ENCODE peak calls at places on chromosomes 12 and 14, in nine cellular contexts. J is foreskin keratinocyte, O is mesendoderm, K is small intestine, G is uterus, D is cardiac muscle cell, Q is right cardiac atrium, P is A549, I is tibial nerve. H is an unnamed sample.

GRCh38 chr12:96350982-96351381 is 49.3 kb downstream of the CDK17 start:
- DNase-seq in J (no peak), O (no peak), K (no peak), G (no peak), D (no peak), Q (no peak), P (no peak), I (no peak), H (no peak)

GRCh38 chr14:91335191-91336092 is 82.2 kb downstream of the CCDC88C start:
- DNase-seq in J (no peak), O (no peak), K (no peak), G (no peak), D (no peak), Q (no peak), P (no peak), I (no peak), H (no peak)

GRCh38 chr12:68042212-68042699 is 53.0 kb downstream of the IFNG-AS1 start:
- DNase-seq in J (peak; percentile 95), O (peak; percentile 39), K (no peak), G (no peak), D (peak; percentile 1), Q (peak; percentile 45), P (no peak), I (no peak), H (no peak)

GRCh38 chr12:93453633-93454032 is 11.9 kb upstream of the UBE2N start:
- DNase-seq in J (no peak), O (peak; percentile 30), K (no peak), G (no peak), D (no peak), Q (no peak), P (no peak), I (no peak), H (peak; percentile 32)

GRCh38 chr12:104599272-104599984 is 142.7 kb downstream of the CHST11 start:
- DNase-seq in J (no peak), O (no peak), K (no peak), G (no peak), D (no peak), Q (no peak), P (no peak), I (no peak), H (no peak)

GRCh38 chr12:57840701-57841100 is 5.8 kb downstream of the CTDSP2 start:
- DNase-seq in J (no peak), O (no peak), K (peak; percentile 58), G (no peak), D (peak; percentile 66), Q (no peak), P (no peak), I (no peak), H (peak; percentile 54)

GRCh38 chr14:106790189-106791036 is 1264.0 kb downstream of the TMEM121 start:
- DNase-seq in J (no peak), O (peak; percentile 1), K (peak; percentile 81), G (peak; percentile 30), D (no peak), Q (peak; percentile 71), P (peak; percentile 25), I (no peak), H (no peak)

GRCh38 chr14:29851397-29851796 is 76.2 kb downstream of the PRKD1 start:
- DNase-seq in J (no peak), O (no peak), K (no peak), G (no peak), D (peak; percentile 64), Q (no peak), P (no peak), I (no peak), H (no peak)

GRCh38 chr14:61512026-61512425 is 183.3 kb upstream of the HIF1A start:
- DNase-seq in J (no peak), O (no peak), K (no peak), G (no peak), D (peak; percentile 76), Q (no peak), P (no peak), I (no peak), H (peak; percentile 67)

GRCh38 chr14:95500201-95500681 is 16.2 kb downstream of the SYNE3 start:
- DNase-seq in J (no peak), O (no peak), K (peak; percentile 91), G (no peak), D (no peak), Q (peak; percentile 78), P (no peak), I (no peak), H (no peak)

DNA sequence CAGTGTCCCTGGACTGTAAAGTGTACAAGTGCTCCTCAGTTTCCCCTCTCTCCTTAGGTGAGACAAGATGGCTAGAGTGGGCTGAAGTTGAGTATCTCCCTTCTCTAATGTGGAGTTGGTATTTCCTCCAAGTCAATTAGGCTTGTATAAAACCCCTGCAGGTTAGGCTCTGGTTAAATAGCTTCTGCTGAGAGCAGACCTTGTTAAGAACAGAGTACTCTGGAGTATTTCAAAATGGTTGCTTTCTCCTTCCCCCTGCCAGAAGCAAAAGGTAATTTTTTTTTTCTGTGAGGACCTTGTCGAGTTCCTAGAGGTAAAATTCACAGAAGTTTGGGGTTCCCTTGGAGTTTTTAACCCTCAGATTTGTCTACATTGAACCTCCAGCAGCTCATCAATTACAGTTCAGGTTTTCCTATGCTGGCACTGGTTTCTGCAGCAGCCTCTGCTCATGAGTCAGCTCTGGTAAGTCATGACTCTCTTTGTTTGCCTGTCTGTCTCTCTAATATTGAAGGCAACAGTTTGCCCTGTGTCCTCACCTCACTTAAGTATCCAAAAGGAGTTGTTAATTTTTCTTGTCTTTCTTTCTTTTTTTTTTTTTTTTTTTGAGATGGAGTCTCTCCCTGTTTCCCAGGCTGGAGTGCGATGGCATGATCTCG is 27.8 kb upstream of the GLIPR1 start:
- DNase-seq in J (no peak), O (no peak), K (no peak), G (no peak), D (peak; percentile 21), Q (no peak), P (peak; percentile 8), I (no peak), H (peak; percentile 33)
- H3K4me1 ChIP-seq in J (peaks cover 2% of the 10 kb centered on the region), O (no peaks in the 10 kb centered on the region), K (no peaks in the 10 kb centered on the region), G (no peaks in the 10 kb centered on the region), D (no peaks in the 10 kb centered on the region), Q (no peaks in the 10 kb centered on the region), P (peaks cover 12% of the 10 kb centered on the region), I (no peaks in the 10 kb centered on the region), H (no peaks in the 10 kb centered on the region)

DNA sequence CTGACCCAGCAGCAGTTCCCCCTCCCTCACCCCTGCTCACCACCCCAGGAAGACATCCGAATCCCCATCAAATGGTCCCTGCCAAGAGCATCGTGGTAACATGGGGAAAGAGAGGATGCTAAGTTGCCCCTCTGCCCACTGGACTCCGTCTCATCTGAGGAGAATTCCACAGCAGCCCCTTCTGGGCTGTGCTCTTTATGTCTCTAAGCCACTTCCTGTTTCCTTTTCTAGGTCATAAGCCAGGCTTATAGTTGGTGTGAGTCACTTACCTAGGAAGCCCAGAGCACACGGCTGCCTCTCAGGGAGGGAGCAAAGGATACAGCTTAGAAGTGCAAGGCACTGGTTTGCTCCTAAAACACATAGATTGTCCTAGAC is 76.0 kb downstream of the VCPKMT start:
- DNase-seq in J (peak; percentile 57), O (peak; percentile 55), K (peak; percentile 87), G (no peak), D (peak; percentile 80), Q (no peak), P (peak; percentile 64), I (no peak), H (peak; percentile 38)
- H3K4me1 ChIP-seq in J (peaks cover 36% of the 10 kb centered on the region), O (no peaks in the 10 kb centered on the region), K (peaks cover 25% of the 10 kb centered on the region), G (peaks cover 7% of the 10 kb centered on the region), D (peaks cover 3% of the 10 kb centered on the region), Q (peaks cover 11% of the 10 kb centered on the region), P (peaks cover 45% of the 10 kb centered on the region), I (no peaks in the 10 kb centered on the region), H (peaks cover 47% of the 10 kb centered on the region)

GRCh38 chr14:99200654-99201005 is 71.4 kb downstream of the BCL11B start:
- DNase-seq in J (no peak), O (no peak), K (no peak), G (no peak), D (no peak), Q (no peak), P (no peak), I (no peak), H (no peak)
- H3K4me1 ChIP-seq in J (no peaks in the 10 kb centered on the region), O (no peaks in the 10 kb centered on the region), K (no peaks in the 10 kb centered on the region), G (no peaks in the 10 kb centered on the region), D (peaks cover 6% of the 10 kb centered on the region), Q (no peaks in the 10 kb centered on the region), P (no peaks in the 10 kb centered on the region), I (no peaks in the 10 kb centered on the region), H (no peaks in the 10 kb centered on the region)

GRCh38 chr12:24476310-24476709 is 472.6 kb downstream of the BCAT1 start:
- DNase-seq in J (no peak), O (no peak), K (no peak), G (no peak), D (no peak), Q (no peak), P (no peak), I (no peak), H (no peak)
- H3K4me1 ChIP-seq in J (no peaks in the 10 kb centered on the region), O (peaks cover 2% of the 10 kb centered on the region), K (no peaks in the 10 kb centered on the region), G (no peaks in the 10 kb centered on the region), D (no peaks in the 10 kb centered on the region), Q (peaks cover 1% of the 10 kb centered on the region), P (no peaks in the 10 kb centered on the region), I (no peaks in the 10 kb centered on the region), H (no peaks in the 10 kb centered on the region)